ENCODE peak calls at places on chromosomes 11 and 22, in five cellular contexts. Q, H, R, D and V are unnamed samples.

GRCh38 chr11:35237860-35238715 is 99.1 kb downstream of the CD44 start:
- DNase-seq in Q (peak; percentile 62), H (no peak), R (peak; percentile 70), D (no peak), V (peak; percentile 24)

GRCh38 chr22:27462190-27462589 is 339.4 kb downstream of the MN1 start:
- DNase-seq in D (no peak), Q (no peak), H (no peak), R (no peak), V (no peak)

GRCh38 chr22:23180301-23180892 is at the start of gene BCR:
- DNase-seq in D (peak; percentile 40), H (peak; percentile 88), R (peak; percentile 61), Q (peak; percentile 61), V (no peak)

GRCh38 chr11:122069946-122070345 is 46.1 kb downstream of the BLID start:
- DNase-seq in H (peak; percentile 54), R (peak; percentile 22), D (no peak), Q (no peak), V (peak; percentile 44)

GRCh38 chr22:49092751-49093150 is 734.9 kb downstream of the BRD1 start:
- DNase-seq in H (no peak), Q (no peak), D (no peak), R (no peak), V (no peak)

GRCh38 chr22:27775087-27775697 is 26.4 kb downstream of the MN1 start:
- DNase-seq in R (no peak), H (no peak), Q (no peak), D (no peak), V (no peak)

GRCh38 chr11:77278595-77279506 is 22.6 kb downstream of the GDPD4 start:
- DNase-seq in D (no peak), R (no peak), Q (no peak), H (peak; percentile 21), V (no peak)

GRCh38 chr11:117281159-117281558 is 10.0 kb upstream of the BACE1-AS start:
- DNase-seq in R (no peak), H (peak; percentile 77), D (no peak), Q (no peak), V (no peak)

GRCh38 chr11:72773291-72773690 is 20.6 kb downstream of the STARD10 start:
- DNase-seq in Q (no peak), H (peak; percentile 95), D (no peak), R (no peak), V (no peak)

GRCh38 chr11:65132988-65133700 is 1.2 kb downstream of the SYVN1 start:
- DNase-seq in R (peak; percentile 80), D (peak; percentile 38), H (no peak), Q (peak; percentile 61), V (no peak)

GRCh38 chr11:46896719-46897406 is 21.5 kb downstream of the LRP4 start:
- DNase-seq in R (no peak), D (no peak), H (peak; percentile 65), Q (no peak), V (peak; percentile 20)

GRCh38 chr11:80993561-80993960 is 1552.7 kb upstream of the TENM4 start:
- DNase-seq in Q (no peak), H (no peak), R (no peak), D (no peak), V (no peak)

GRCh38 chr11:118790357-118791014 is 478 bp downstream of the DDX6 start:
- DNase-seq in Q (peak; percentile 54), D (peak; percentile 36), R (peak; percentile 80), H (peak; percentile 54), V (no peak)

GRCh38 chr11:116694815-116695590 is 77.8 kb downstream of the BUD13 start:
- DNase-seq in Q (no peak), D (no peak), R (no peak), H (no peak), V (no peak)

GRCh38 chr22:49382451-49382735 is 445.3 kb downstream of the BRD1 start:
- DNase-seq in H (no peak), R (no peak), Q (no peak), D (no peak), V (no peak)

GRCh38 chr11:20397281-20397680 is 9.8 kb downstream of the PRMT3 start:
- DNase-seq in D (no peak), H (peak; percentile 16), Q (no peak), R (peak; percentile 30), V (peak; percentile 24)

GRCh38 chr22:31329029-31329428 is 17.1 kb downstream of the PATZ1 start:
- DNase-seq in H (no peak), Q (no peak), R (no peak), D (no peak), V (no peak)

GRCh38 chr11:108388576-108388975 is 78.8 kb downstream of the C11orf65 start:
- DNase-seq in R (no peak), Q (no peak), H (no peak), D (no peak), V (no peak)

GRCh38 chr11:64344721-64345120 is 4.7 kb downstream of the CCDC88B start:
- DNase-seq in D (no peak), Q (no peak), H (no peak), R (no peak), V (no peak)

GRCh38 chr11:10375280-10376048 is 70.6 kb downstream of the ADM start:
- DNase-seq in D (no peak), H (no peak), R (no peak), Q (no peak), V (no peak)

GRCh38 chr11:19426719-19427066 is 185.9 kb upstream of the E2F8 start:
- DNase-seq in H (no peak), D (no peak), Q (no peak), R (no peak), V (no peak)

GRCh38 chr22:50143096-50143495 is 27.4 kb upstream of the PANX2 start:
- DNase-seq in D (no peak), H (no peak), Q (no peak), R (no peak), V (no peak)

GRCh38 chr22:31647516-31647915 is 14.5 kb downstream of the PISD start:
- DNase-seq in Q (no peak), D (no peak), R (no peak), H (no peak), V (no peak)

GRCh38 chr11:2077061-2077802 is 62.0 kb downstream of the IGF2 start:
- DNase-seq in H (peak; percentile 77), Q (peak; percentile 61), D (no peak), R (peak; percentile 75), V (no peak)

GRCh38 chr11:27413218-27413617 is 50.2 kb upstream of the CCDC34 start:
- DNase-seq in H (no peak), R (no peak), D (no peak), Q (no peak), V (no peak)

GRCh38 chr22:23389271-23390071 is 190.6 kb downstream of the IGLL1 start:
- DNase-seq in Q (no peak), D (no peak), H (no peak), R (no peak), V (no peak)

GRCh38 chr11:122267602-122268001 is 151.6 kb upstream of the BLID start:
- DNase-seq in H (peak; percentile 13), D (no peak), R (no peak), Q (no peak), V (no peak)

GRCh38 chr22:44151661-44152060 is 29.1 kb upstream of the PARVG start:
- DNase-seq in R (no peak), Q (no peak), H (peak; percentile 90), D (no peak), V (no peak)

GRCh38 chr22:21044931-21045584 is 688 bp upstream of the LRRC74B start:
- DNase-seq in R (peak; percentile 33), H (peak; percentile 85), Q (no peak), D (no peak), V (no peak)

GRCh38 chr11:66880484-66881211 is 23.8 kb downstream of the LRFN4 start:
- DNase-seq in R (no peak), Q (no peak), H (no peak), D (no peak), V (peak; percentile 70)

GRCh38 chr11:123561046-123561781 is 93.2 kb downstream of the SCN3B start:
- DNase-seq in D (no peak), Q (no peak), H (peak; percentile 76), R (no peak), V (peak; percentile 51)